ENCODE peak calls at places on chromosomes 12 and 14, in four cellular contexts. I is stomach, M is A549, Y is PC-9. R is an unnamed sample.

GRCh38 chr12:109720152-109720855 is 6.7 kb downstream of the FAM222A start:
- DNase-seq in M (no peak), Y (no peak), I (no peak), R (no peak)

GRCh38 chr14:102931580-102932285 is 9.3 kb downstream of the AMN start:
- DNase-seq in Y (no peak), M (no peak), I (no peak), R (no peak)

GRCh38 chr14:92914087-92914656 is 8.8 kb upstream of the CHGA start:
- DNase-seq in I (no peak), M (no peak), Y (no peak), R (no peak)

GRCh38 chr12:116881325-116881866 is at the start of gene HRK:
- DNase-seq in I (no peak), M (no peak), Y (peak), R (no peak)

GRCh38 chr12:132433641-132434395 is 56.1 kb upstream of the FBRSL1 start:
- DNase-seq in I (peak), M (no peak), Y (no peak), R (peak)

GRCh38 chr14:85532981-85533820 is 3.3 kb downstream of the FLRT2 start:
- DNase-seq in I (peak), M (peak), Y (no peak), R (no peak)

GRCh38 chr12:16150290-16150689 is 127.2 kb downstream of the SLC15A5 start:
- DNase-seq in M (no peak), I (no peak), Y (no peak), R (no peak)

GRCh38 chr12:45914090-45914489 is 76.3 kb downstream of the SCAF11 start:
- DNase-seq in Y (no peak), M (peak), I (no peak), R (no peak)

GRCh38 chr14:39395555-39396254 is 36.5 kb downstream of the FBXO33 start:
- DNase-seq in I (no peak), Y (no peak), M (no peak), R (no peak)

GRCh38 chr12:131830335-131831020 is 2.3 kb downstream of the MMP17 start:
- DNase-seq in Y (peak), I (peak), M (peak), R (peak)

GRCh38 chr14:30998100-30998706 is 27.2 kb upstream of the AP4S1 start:
- DNase-seq in Y (no peak), I (no peak), M (no peak), R (no peak)

GRCh38 chr12:59808317-59808910 is 212.6 kb downstream of the SLC16A7 start:
- DNase-seq in Y (peak), M (peak), I (no peak), R (peak)

GRCh38 chr12:12272869-12273268 is 6.0 kb upstream of the LRP6 start:
- DNase-seq in Y (peak), M (peak), I (no peak), R (no peak)

GRCh38 chr12:619346-619745 is 43.9 kb downstream of the NINJ2 start:
- DNase-seq in I (no peak), M (no peak), Y (no peak), R (no peak)

GRCh38 chr14:90193925-90194324 is 62.4 kb upstream of the PSMC1 start:
- DNase-seq in M (peak), Y (no peak), I (no peak), R (peak)

GRCh38 chr12:100823988-100824387 is 29.4 kb downstream of the ANO4 start:
- DNase-seq in M (no peak), I (no peak), Y (no peak), R (no peak)

GRCh38 chr12:1488908-1489381 is 105.4 kb downstream of the FBXL14 start:
- DNase-seq in M (no peak), I (no peak), Y (no peak), R (no peak)

GRCh38 chr12:93913845-93914244 is 234.5 kb upstream of the PLXNC1 start:
- DNase-seq in Y (no peak), M (no peak), I (no peak), R (no peak)

GRCh38 chr14:67059576-67059975 is 129.7 kb upstream of the GARIN2 start:
- DNase-seq in I (no peak), Y (no peak), M (no peak), R (no peak)

GRCh38 chr14:83913466-83913865 is 1616.5 kb upstream of the FLRT2 start:
- DNase-seq in I (no peak), Y (no peak), M (no peak), R (no peak)

GRCh38 chr12:65965358-65965757 is 141.1 kb downstream of the HMGA2 start:
- DNase-seq in M (peak), I (no peak), Y (no peak), R (no peak)

GRCh38 chr12:68175566-68176033 is 16.1 kb upstream of the IFNG start:
- DNase-seq in Y (no peak), M (no peak), I (no peak), R (peak)

GRCh38 chr12:75852143-75852542 is 179.4 kb downstream of the PHLDA1 start:
- DNase-seq in I (no peak), M (no peak), Y (no peak), R (no peak)

GRCh38 chr12:94616217-94616729 is 34.1 kb downstream of the TMCC3 start:
- DNase-seq in M (peak), Y (peak), I (peak), R (no peak)

GRCh38 chr14:20684662-20685456 is 499 bp downstream of the RNASE4 start:
- DNase-seq in M (peak), Y (no peak), I (peak), R (peak)

GRCh38 chr14:100440207-100440631 is 117.1 kb downstream of the SLC25A47 start:
- DNase-seq in I (peak), M (peak), Y (peak), R (peak)

GRCh38 chr14:36020120-36021029 is 156.1 kb downstream of the PTCSC3 start:
- DNase-seq in I (no peak), M (no peak), Y (no peak), R (no peak)

GRCh38 chr12:53976172-53976822 is 1.5 kb upstream of the HOTAIR start:
- DNase-seq in I (no peak), M (no peak), Y (no peak), R (no peak)

GRCh38 chr12:6362383-6362782 is 13.0 kb downstream of the SCNN1A start:
- DNase-seq in I (no peak), M (peak), Y (no peak), R (no peak)

GRCh38 chr12:6364037-6364360 is 11.4 kb downstream of the SCNN1A start:
- DNase-seq in Y (peak), I (no peak), M (no peak), R (no peak)

GRCh38 chr12:6361834-6362233 is 13.5 kb downstream of the SCNN1A start:
- DNase-seq in M (peak), Y (peak), I (peak), R (peak)

GRCh38 chr12:6363330-6364036 is 11.9 kb downstream of the SCNN1A start:
- DNase-seq in M (peak), I (peak), Y (peak), R (peak)

GRCh38 chr12:6363010-6363329 is 12.4 kb downstream of the SCNN1A start:
- DNase-seq in M (no peak), I (no peak), Y (no peak), R (no peak)
- H3K4me3 ChIP-seq in M (peak), I (peak), Y (no peak), R (no peak)

DNA sequence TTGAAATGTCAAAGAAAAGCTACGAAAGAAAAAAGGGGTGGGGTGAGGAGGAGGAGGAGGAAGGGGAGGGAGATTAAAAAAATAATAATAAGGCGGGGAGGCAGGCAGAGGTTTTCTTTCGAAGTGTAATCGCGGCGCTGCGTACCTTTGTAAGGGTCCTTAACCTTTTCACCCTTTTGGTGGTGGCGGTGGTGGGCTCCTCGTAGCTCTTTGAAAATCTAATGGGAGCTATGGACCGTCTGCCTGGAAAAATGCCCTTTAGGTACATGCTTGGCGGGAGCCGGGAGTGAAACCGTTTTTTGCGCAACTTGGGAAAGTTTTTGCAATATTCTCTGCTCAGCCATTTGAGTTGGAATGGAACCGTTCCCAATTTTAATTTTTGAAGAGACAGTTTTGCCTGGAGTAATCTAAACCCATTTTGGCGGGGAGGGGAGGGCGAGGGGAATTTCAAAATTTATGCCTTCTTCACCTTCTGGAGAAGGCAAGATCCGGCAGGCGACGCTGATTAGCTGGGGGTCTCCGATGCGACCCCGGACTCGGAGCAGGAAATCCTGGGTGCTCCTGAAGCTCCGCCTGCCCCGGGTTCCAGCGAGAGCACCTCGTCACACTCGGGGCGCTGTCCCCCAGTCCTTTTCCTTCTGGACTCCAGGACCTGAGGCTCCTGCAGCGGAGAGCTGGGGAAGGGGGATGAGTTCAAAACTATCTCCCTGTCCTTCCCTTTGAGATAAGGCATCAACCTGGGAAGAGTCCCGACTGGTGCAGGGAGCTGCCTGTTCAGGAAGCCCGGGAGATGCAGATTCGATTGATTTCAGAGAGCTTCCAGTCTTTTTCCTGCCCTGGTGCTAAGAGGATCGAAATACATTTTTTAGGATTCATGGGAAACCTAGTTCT is 74.6 kb upstream of the TBX5 start:
- DNase-seq in M (no peak), Y (no peak), I (no peak), R (no peak)
- H3K4me3 ChIP-seq in M (peak), Y (no peak), I (peak), R (no peak)

GRCh38 chr14:23365353-23366162 is 586 bp upstream of the EFS start:
- DNase-seq in Y (no peak), M (no peak), I (peak), R (no peak)
- H3K4me3 ChIP-seq in Y (no peak), M (no peak), I (peak), R (no peak)

DNA sequence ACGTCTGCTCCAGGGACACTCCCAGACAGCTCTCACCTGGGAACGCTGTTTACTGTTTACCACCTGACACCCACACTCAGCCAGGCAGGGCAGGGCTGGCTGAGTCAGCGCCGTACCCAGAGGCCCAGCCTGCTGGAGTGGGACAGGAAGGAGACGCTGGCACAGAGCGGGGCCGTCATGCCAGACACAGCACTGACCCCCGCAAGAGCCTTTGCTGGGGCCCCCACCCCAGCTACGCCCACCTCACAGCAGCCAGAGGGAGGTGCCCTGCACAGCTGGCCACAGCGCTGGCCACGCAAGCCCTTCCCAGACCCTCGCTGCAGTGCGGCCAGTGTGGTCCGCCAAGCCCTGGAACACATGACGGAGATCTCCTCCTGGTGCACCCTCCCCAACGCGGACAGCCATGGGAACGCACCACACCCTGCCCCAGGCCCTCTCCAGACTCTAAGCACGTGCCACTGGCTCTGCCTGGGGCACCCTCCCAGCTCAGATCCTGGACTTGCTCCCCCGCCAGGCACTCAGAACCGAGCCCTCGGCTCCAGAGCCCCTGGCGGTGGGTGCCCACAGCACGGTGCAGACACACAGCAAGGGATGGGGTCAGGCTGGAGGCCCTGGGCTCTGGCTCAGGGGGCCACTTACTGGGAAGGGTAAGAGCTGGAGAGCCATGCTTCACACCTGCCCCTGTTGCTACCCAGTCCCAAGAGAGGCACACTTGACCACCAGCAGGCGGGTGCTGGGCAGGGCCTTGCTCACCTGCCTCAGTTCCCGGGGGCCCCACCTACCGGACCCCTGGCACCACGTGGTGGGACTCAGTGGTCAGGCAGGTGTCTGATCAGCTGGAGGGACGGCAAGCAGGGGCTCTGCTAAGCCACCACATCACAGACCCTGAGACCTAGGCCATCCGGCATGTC is 5.6 kb downstream of the AHNAK2 start:
- DNase-seq in M (peak), I (peak), Y (peak), R (peak)
- H3K4me3 ChIP-seq in M (peak), I (peak), Y (peak), R (no peak)

DNA sequence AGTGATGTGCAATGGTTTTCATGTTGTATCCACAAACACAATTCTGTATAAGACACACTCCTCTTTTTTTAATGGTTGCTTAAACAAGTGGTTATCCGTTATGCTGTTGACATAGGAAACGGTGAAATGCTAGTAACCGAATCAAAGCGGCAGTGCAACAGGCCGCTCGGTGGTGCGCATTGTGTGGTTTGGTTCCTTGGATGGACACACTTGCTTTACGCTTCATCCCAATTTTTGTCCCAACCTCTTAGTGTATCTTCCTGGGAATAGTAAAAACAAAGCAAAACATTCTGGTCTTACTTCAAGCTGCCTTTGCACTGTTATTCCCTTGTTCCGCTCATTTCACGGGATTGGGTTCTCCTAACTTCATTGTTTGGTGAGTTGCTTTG is 625 bp upstream of the PTGER2 start:
- DNase-seq in I (no peak), M (no peak), Y (no peak), R (peak)
- H3K4me3 ChIP-seq in I (peak), M (peak), Y (peak), R (peak)

R was measured in small intestine.